ENCODE peak calls at places on chromosomes 2 and 18, in four cellular contexts. One of them, this sample, is unnamed.

GRCh38 chr2:236163483-236164200 is 4.5 kb downstream of the GBX2 start:
- DNase-seq in GM12878: no peak
- DNase-seq in HepG2: no peak
- DNase-seq in HEK293T: no peak
- DNase-seq in this sample: no peak

GRCh38 chr2:45909677-45910191 is 258.3 kb downstream of the PRKCE start:
- DNase-seq in GM12878: no peak
- DNase-seq in HepG2: no peak
- DNase-seq in HEK293T: no peak
- DNase-seq in this sample: no peak

GRCh38 chr2:24885221-24886113 is 34.6 kb downstream of the ADCY3 start:
- DNase-seq in HEK293T: no peak
- DNase-seq in GM12878: no peak
- DNase-seq in HepG2: no peak
- DNase-seq in this sample: no peak

GRCh38 chr2:234931369-234931768 is 20.4 kb upstream of the SH3BP4 start:
- DNase-seq in HEK293T: no peak
- DNase-seq in GM12878: no peak
- DNase-seq in HepG2: no peak
- DNase-seq in this sample: no peak

GRCh38 chr2:224709276-224709675 is 6.9 kb downstream of the CCDC195 start:
- DNase-seq in HepG2: no peak
- DNase-seq in HEK293T: no peak
- DNase-seq in GM12878: no peak
- DNase-seq in this sample: no peak

GRCh38 chr2:53752385-53752784 is 15.2 kb upstream of the CHAC2 start:
- DNase-seq in HepG2: no peak
- DNase-seq in GM12878: no peak
- DNase-seq in HEK293T: no peak
- DNase-seq in this sample: no peak

GRCh38 chr2:156903335-156903734 is 354.2 kb upstream of the GALNT5 start:
- DNase-seq in HEK293T: no peak
- DNase-seq in GM12878: no peak
- DNase-seq in HepG2: no peak
- DNase-seq in this sample: no peak

GRCh38 chr2:1283856-1284255 is 129.4 kb upstream of the TPO start:
- DNase-seq in HEK293T: no peak
- DNase-seq in HepG2: no peak
- DNase-seq in GM12878: no peak
- DNase-seq in this sample: no peak

GRCh38 chr18:40355701-40356100 is 1599.3 kb upstream of the PIK3C3 start:
- DNase-seq in HepG2: no peak
- DNase-seq in HEK293T: no peak
- DNase-seq in GM12878: no peak
- DNase-seq in this sample: no peak

GRCh38 chr2:25279091-25279651 is 62.6 kb downstream of the DNMT3A start:
- DNase-seq in GM12878: peak; percentile 86
- DNase-seq in HEK293T: no peak
- DNase-seq in HepG2: no peak
- DNase-seq in this sample: no peak

GRCh38 chr18:7682334-7682733 is 115.2 kb downstream of the PTPRM start:
- DNase-seq in HEK293T: no peak
- DNase-seq in HepG2: no peak
- DNase-seq in GM12878: no peak
- DNase-seq in this sample: no peak

GRCh38 chr2:674319-674985 is 2.8 kb downstream of the TMEM18 start:
- DNase-seq in HEK293T: no peak
- DNase-seq in HepG2: no peak
- DNase-seq in GM12878: no peak
- DNase-seq in this sample: no peak

GRCh38 chr2:205141381-205141780 is 540.9 kb upstream of the NRP2 start:
- DNase-seq in HEK293T: no peak
- DNase-seq in HepG2: no peak
- DNase-seq in GM12878: no peak
- DNase-seq in this sample: no peak

GRCh38 chr2:15714609-15715008 is 122.9 kb downstream of the DDX1 start:
- DNase-seq in HepG2: no peak
- DNase-seq in HEK293T: no peak
- DNase-seq in GM12878: no peak
- DNase-seq in this sample: no peak

GRCh38 chr2:27322301-27322765 is 564 bp downstream of the MPV17 start:
- DNase-seq in HEK293T: peak; percentile 21
- DNase-seq in HepG2: no peak
- DNase-seq in GM12878: no peak
- DNase-seq in this sample: peak; percentile 44

GRCh38 chr2:241967096-241967495 is 97.6 kb downstream of the RTP5 start:
- DNase-seq in HEK293T: no peak
- DNase-seq in HepG2: no peak
- DNase-seq in GM12878: no peak
- DNase-seq in this sample: no peak

GRCh38 chr18:48833701-48834394 is 116.9 kb downstream of the SMAD7 start:
- DNase-seq in HepG2: no peak
- DNase-seq in GM12878: no peak
- DNase-seq in HEK293T: no peak
- DNase-seq in this sample: no peak

GRCh38 chr2:233061007-233061590 is 957 bp downstream of the INPP5D start:
- DNase-seq in GM12878: no peak
- DNase-seq in HEK293T: no peak
- DNase-seq in HepG2: no peak
- DNase-seq in this sample: no peak

GRCh38 chr2:233062946-233063268 is 2.8 kb downstream of the INPP5D start:
- DNase-seq in HepG2: no peak
- DNase-seq in HEK293T: no peak
- DNase-seq in GM12878: no peak
- DNase-seq in this sample: no peak

GRCh38 chr2:233062447-233062842 is 2.3 kb downstream of the INPP5D start:
- DNase-seq in HepG2: peak; percentile 37
- DNase-seq in GM12878: no peak
- DNase-seq in HEK293T: no peak
- DNase-seq in this sample: no peak

GRCh38 chr2:233060500-233061006 is 411 bp downstream of the INPP5D start:
- DNase-seq in HepG2: no peak
- DNase-seq in GM12878: no peak
- DNase-seq in HEK293T: no peak
- DNase-seq in this sample: no peak

DNA sequence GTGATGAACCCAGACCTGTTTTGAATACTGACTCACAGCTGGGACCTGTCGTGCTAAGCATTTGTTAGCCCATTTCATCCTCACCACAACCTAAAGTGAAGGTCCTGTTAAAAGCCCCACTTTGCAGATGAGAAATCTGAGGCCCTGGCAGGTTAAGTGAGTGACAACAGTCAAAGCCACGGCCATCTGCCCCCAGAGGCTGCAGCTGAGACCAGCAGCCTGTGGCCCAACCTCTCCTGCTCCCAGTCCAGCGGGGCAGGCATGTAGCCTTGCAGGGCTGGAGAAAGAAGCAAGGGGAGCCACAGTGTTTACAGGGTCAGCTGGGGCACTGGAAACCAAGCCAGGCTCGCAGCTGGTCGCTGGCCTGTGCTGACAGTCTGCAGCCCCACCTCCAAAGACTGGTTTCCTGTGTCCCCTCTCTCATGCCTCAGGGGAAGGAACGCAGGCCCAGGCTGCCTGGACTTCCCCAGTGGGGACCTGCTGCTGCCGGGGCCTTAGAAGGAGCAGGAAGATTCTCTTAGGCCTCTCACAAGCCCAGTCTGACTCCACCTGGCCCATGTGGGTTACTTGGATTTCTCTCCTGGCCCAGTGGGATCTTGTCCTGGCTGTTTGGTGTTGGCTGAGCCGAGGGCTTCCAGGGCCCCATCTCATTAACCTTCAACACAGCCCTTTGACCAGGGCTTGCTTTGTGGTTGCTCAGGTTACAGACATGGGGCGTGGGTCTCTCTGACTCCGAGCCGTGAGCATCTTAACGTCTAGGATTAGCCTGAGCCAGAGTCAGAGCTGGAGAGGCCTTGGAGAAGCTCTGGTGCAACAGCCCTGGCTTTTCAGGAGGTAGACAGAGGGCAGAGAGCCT is 1.7 kb downstream of the INPP5D start:
- DNase-seq in HEK293T: no peak
- DNase-seq in HepG2: peak; percentile 88
- DNase-seq in GM12878: no peak
- DNase-seq in this sample: peak; percentile 34
- TF ChIP-seq FOXK2 in HEK293T: no peak
- TF ChIP-seq FOXK2 in HepG2: peak; percentile 94
- TF ChIP-seq FOXK2 in GM12878: no peak
- TF ChIP-seq FOXK2 in this sample: no peak

GRCh38 chr2:30219886-30220478 is 11.4 kb upstream of the LBH start:
- DNase-seq in HEK293T: no peak
- DNase-seq in HepG2: no peak
- DNase-seq in GM12878: no peak
- DNase-seq in this sample: no peak
- TF ChIP-seq FOXK2 in HEK293T: no peak
- TF ChIP-seq FOXK2 in HepG2: no peak
- TF ChIP-seq FOXK2 in GM12878: no peak
- TF ChIP-seq FOXK2 in this sample: no peak

GRCh38 chr2:128523490-128523889 is 204.8 kb upstream of the HS6ST1 start:
- DNase-seq in GM12878: no peak
- DNase-seq in HepG2: no peak
- DNase-seq in HEK293T: no peak
- DNase-seq in this sample: no peak

GRCh38 chr2:128522829-128523228 is 204.2 kb upstream of the HS6ST1 start:
- DNase-seq in HEK293T: no peak
- DNase-seq in HepG2: no peak
- DNase-seq in GM12878: no peak
- DNase-seq in this sample: no peak

GRCh38 chr2:128525653-128526052 is 207.0 kb upstream of the HS6ST1 start:
- DNase-seq in HepG2: no peak
- DNase-seq in HEK293T: no peak
- DNase-seq in GM12878: no peak
- DNase-seq in this sample: no peak

GRCh38 chr2:128526455-128526976 is 207.8 kb upstream of the HS6ST1 start:
- DNase-seq in HepG2: no peak
- DNase-seq in HEK293T: no peak
- DNase-seq in GM12878: no peak
- DNase-seq in this sample: no peak

DNA sequence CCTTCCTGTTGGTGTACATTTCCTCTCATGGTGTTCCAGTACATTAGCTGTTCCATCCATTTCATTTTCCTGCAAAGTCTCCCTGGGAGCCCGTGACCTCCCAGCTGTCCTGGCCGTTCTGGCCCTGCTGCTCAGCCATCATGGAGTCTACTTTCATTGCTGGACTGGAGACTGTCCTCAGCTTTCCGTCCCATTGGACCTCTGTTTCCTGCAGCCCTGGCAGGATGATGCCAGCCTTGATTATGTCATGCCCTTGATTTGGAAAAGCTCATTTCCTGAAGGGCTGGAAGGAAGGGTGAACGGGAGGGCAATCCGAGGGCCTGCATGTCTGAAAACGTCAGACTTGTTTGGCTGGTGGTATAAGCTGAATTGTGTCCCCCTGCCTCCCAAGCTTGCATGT is 205.5 kb upstream of the HS6ST1 start:
- DNase-seq in HEK293T: no peak
- DNase-seq in GM12878: no peak
- DNase-seq in HepG2: no peak
- DNase-seq in this sample: no peak
- TF ChIP-seq FOXK2 in HEK293T: no peak
- TF ChIP-seq FOXK2 in GM12878: no peak
- TF ChIP-seq FOXK2 in HepG2: no peak
- TF ChIP-seq FOXK2 in this sample: no peak

GRCh38 chr2:240956935-240957655 is 41.3 kb upstream of the SNED1 start:
- DNase-seq in HepG2: no peak
- DNase-seq in GM12878: no peak
- DNase-seq in HEK293T: no peak
- DNase-seq in this sample: no peak
- TF ChIP-seq FOXK2 in HepG2: no peak
- TF ChIP-seq FOXK2 in GM12878: no peak
- TF ChIP-seq FOXK2 in HEK293T: no peak
- TF ChIP-seq FOXK2 in this sample: no peak

GRCh38 chr18:50374753-50375391 is at the start of gene SKA1:
- DNase-seq in HEK293T: peak; percentile 93
- DNase-seq in HepG2: peak; percentile 87
- DNase-seq in GM12878: peak; percentile 77
- DNase-seq in this sample: peak; percentile 93
- TF ChIP-seq FOXK2 in HEK293T: no peak
- TF ChIP-seq FOXK2 in HepG2: no peak
- TF ChIP-seq FOXK2 in GM12878: no peak
- TF ChIP-seq FOXK2 in this sample: no peak

DNA sequence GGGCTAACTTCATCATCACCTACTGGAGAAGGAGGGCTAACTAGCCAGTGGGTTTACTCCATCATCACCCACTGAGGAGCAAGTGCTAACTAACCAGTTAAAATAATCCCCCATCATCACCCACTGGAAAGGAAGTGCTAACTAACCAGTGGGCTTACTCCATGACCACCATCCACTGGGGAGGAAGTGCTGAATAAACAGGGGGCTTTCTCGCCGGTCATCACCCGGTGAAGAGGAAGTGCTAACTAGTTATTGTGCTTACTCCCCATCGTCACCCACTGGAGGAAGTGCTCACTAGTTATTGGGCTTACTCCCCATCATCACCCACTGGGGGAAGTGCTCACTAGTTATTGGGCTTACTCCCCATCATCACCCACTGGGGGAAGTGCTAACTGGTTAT is 124.4 kb upstream of the SALL3 start:
- DNase-seq in GM12878: no peak
- DNase-seq in HepG2: no peak
- DNase-seq in HEK293T: no peak
- DNase-seq in this sample: no peak
- TF ChIP-seq FOXK2 in GM12878: no peak
- TF ChIP-seq FOXK2 in HepG2: no peak
- TF ChIP-seq FOXK2 in HEK293T: no peak
- TF ChIP-seq FOXK2 in this sample: no peak

GRCh38 chr2:31213883-31214637 is 3.3 kb downstream of the CAPN14 start:
- DNase-seq in HepG2: no peak
- DNase-seq in HEK293T: no peak
- DNase-seq in GM12878: no peak
- DNase-seq in this sample: no peak

GRCh38 chr2:31217465-31218200 is at the start of gene CAPN14:
- DNase-seq in HepG2: no peak
- DNase-seq in HEK293T: no peak
- DNase-seq in GM12878: no peak
- DNase-seq in this sample: no peak

GRCh38 chr2:31214638-31214915 is 2.7 kb downstream of the CAPN14 start:
- DNase-seq in HepG2: no peak
- DNase-seq in GM12878: no peak
- DNase-seq in HEK293T: no peak
- DNase-seq in this sample: no peak

GRCh38 chr2:31219131-31219969 is 2.0 kb upstream of the CAPN14 start:
- DNase-seq in GM12878: peak; percentile 79
- DNase-seq in HepG2: no peak
- DNase-seq in HEK293T: no peak
- DNase-seq in this sample: no peak

DNA sequence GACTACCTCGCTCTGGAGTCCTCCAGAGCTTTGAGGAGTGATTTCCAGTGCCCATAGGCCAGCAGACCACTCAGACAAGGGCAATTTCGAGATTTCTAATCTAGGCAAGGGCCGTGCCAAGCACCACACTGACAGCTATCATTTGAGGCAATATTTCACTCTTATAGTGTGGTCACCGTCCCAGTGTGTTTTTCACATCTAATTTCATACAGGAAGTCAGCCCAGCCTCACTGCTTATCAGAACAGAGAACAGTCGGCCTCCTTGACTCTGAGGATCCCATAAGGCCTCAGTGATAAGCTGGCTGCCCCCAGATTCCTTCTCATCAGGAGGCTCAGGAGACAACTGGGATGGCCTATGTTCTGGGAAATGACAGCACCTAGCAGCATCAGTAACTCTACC is 581 bp downstream of the CAPN14 start:
- DNase-seq in HepG2: no peak
- DNase-seq in GM12878: peak; percentile 36
- DNase-seq in HEK293T: no peak
- DNase-seq in this sample: peak; percentile 24
- TF ChIP-seq FOXK2 in HepG2: no peak
- TF ChIP-seq FOXK2 in GM12878: no peak
- TF ChIP-seq FOXK2 in HEK293T: no peak
- TF ChIP-seq FOXK2 in this sample: no peak

GRCh38 chr2:238148981-238149380 is 9.8 kb upstream of the ERFE start:
- DNase-seq in GM12878: no peak
- DNase-seq in HepG2: no peak
- DNase-seq in HEK293T: no peak
- DNase-seq in this sample: no peak
- TF ChIP-seq FOXK2 in GM12878: no peak
- TF ChIP-seq FOXK2 in HepG2: no peak
- TF ChIP-seq FOXK2 in HEK293T: no peak
- TF ChIP-seq FOXK2 in this sample: no peak